ENCODE peak calls at places on chromosomes 11 and 22, in eight cellular contexts. One of them, this sample, is unnamed.

GRCh38 chr11:121328213-121328966 is 35.8 kb downstream of the SC5D start:
- DNase-seq in colonic mucosa: no peak
- DNase-seq in fibroblast of lung: no peak
- DNase-seq in mammary epithelial cell: no peak
- DNase-seq in stomach: no peak
- DNase-seq in psoas muscle: no peak
- DNase-seq in left ventricle myocardium inferior: no peak
- DNase-seq in gastrocnemius medialis: no peak
- DNase-seq in this sample: no peak

GRCh38 chr22:44091751-44092150 is 67.6 kb downstream of the PARVB start:
- DNase-seq in psoas muscle: no peak
- DNase-seq in fibroblast of lung: no peak
- DNase-seq in left ventricle myocardium inferior: no peak
- DNase-seq in colonic mucosa: no peak
- DNase-seq in gastrocnemius medialis: no peak
- DNase-seq in stomach: no peak
- DNase-seq in mammary epithelial cell: no peak
- DNase-seq in this sample: no peak

GRCh38 chr22:29004647-29005371 is 56.8 kb downstream of the C22orf31 start:
- DNase-seq in stomach: peak; percentile 85
- DNase-seq in colonic mucosa: peak; percentile 68
- DNase-seq in mammary epithelial cell: no peak
- DNase-seq in left ventricle myocardium inferior: peak; percentile 43
- DNase-seq in fibroblast of lung: peak; percentile 40
- DNase-seq in gastrocnemius medialis: peak; percentile 14
- DNase-seq in psoas muscle: peak; percentile 31
- DNase-seq in this sample: no peak

GRCh38 chr11:64870176-64870892 is 8.1 kb downstream of the EHD1 start:
- DNase-seq in psoas muscle: peak; percentile 83
- DNase-seq in mammary epithelial cell: peak; percentile 80
- DNase-seq in gastrocnemius medialis: no peak
- DNase-seq in fibroblast of lung: peak; percentile 81
- DNase-seq in stomach: no peak
- DNase-seq in colonic mucosa: no peak
- DNase-seq in left ventricle myocardium inferior: no peak
- DNase-seq in this sample: peak; percentile 48

GRCh38 chr11:73752903-73753302 is 8.0 kb downstream of the RAB6A start:
- DNase-seq in psoas muscle: no peak
- DNase-seq in left ventricle myocardium inferior: no peak
- DNase-seq in fibroblast of lung: peak; percentile 32
- DNase-seq in stomach: no peak
- DNase-seq in colonic mucosa: no peak
- DNase-seq in mammary epithelial cell: no peak
- DNase-seq in gastrocnemius medialis: no peak
- DNase-seq in this sample: no peak

GRCh38 chr11:111944651-111945051 is 7.5 kb downstream of the DIXDC1 start:
- DNase-seq in stomach: no peak
- DNase-seq in left ventricle myocardium inferior: no peak
- DNase-seq in gastrocnemius medialis: no peak
- DNase-seq in mammary epithelial cell: peak; percentile 88
- DNase-seq in psoas muscle: no peak
- DNase-seq in fibroblast of lung: peak; percentile 98
- DNase-seq in colonic mucosa: no peak
- DNase-seq in this sample: peak; percentile 47

GRCh38 chr22:45460288-45461109 is 42.2 kb upstream of the FBLN1 start:
- DNase-seq in psoas muscle: peak; percentile 79
- DNase-seq in gastrocnemius medialis: peak; percentile 36
- DNase-seq in left ventricle myocardium inferior: peak; percentile 84
- DNase-seq in stomach: no peak
- DNase-seq in fibroblast of lung: no peak
- DNase-seq in colonic mucosa: peak; percentile 31
- DNase-seq in mammary epithelial cell: no peak
- DNase-seq in this sample: no peak

GRCh38 chr11:1839924-1840779 is 1.4 kb downstream of the TNNI2 start:
- DNase-seq in psoas muscle: peak; percentile 58
- DNase-seq in colonic mucosa: peak; percentile 54
- DNase-seq in gastrocnemius medialis: no peak
- DNase-seq in stomach: peak; percentile 46
- DNase-seq in left ventricle myocardium inferior: peak; percentile 66
- DNase-seq in fibroblast of lung: no peak
- DNase-seq in mammary epithelial cell: no peak
- DNase-seq in this sample: no peak

GRCh38 chr11:112082729-112083128 is 3.8 kb downstream of the TIMM8B start:
- DNase-seq in psoas muscle: no peak
- DNase-seq in mammary epithelial cell: peak; percentile 31
- DNase-seq in colonic mucosa: no peak
- DNase-seq in left ventricle myocardium inferior: no peak
- DNase-seq in gastrocnemius medialis: peak; percentile 26
- DNase-seq in stomach: no peak
- DNase-seq in fibroblast of lung: peak; percentile 53
- DNase-seq in this sample: peak; percentile 64

GRCh38 chr22:38172489-38173155 is 9.0 kb downstream of the PLA2G6 start:
- DNase-seq in psoas muscle: peak; percentile 60
- DNase-seq in gastrocnemius medialis: peak; percentile 47
- DNase-seq in left ventricle myocardium inferior: peak; percentile 76
- DNase-seq in stomach: peak; percentile 93
- DNase-seq in mammary epithelial cell: peak; percentile 80
- DNase-seq in colonic mucosa: peak; percentile 81
- DNase-seq in fibroblast of lung: peak; percentile 57
- DNase-seq in this sample: peak; percentile 13

GRCh38 chr11:58659910-58660570 is 37.6 kb downstream of the CNTF start:
- DNase-seq in fibroblast of lung: no peak
- DNase-seq in psoas muscle: no peak
- DNase-seq in stomach: no peak
- DNase-seq in left ventricle myocardium inferior: no peak
- DNase-seq in gastrocnemius medialis: no peak
- DNase-seq in mammary epithelial cell: no peak
- DNase-seq in colonic mucosa: no peak
- DNase-seq in this sample: peak; percentile 58

GRCh38 chr11:111344032-111344431 is 35.0 kb downstream of the POU2AF1 start:
- DNase-seq in mammary epithelial cell: peak; percentile 12
- DNase-seq in fibroblast of lung: peak; percentile 70
- DNase-seq in stomach: no peak
- DNase-seq in gastrocnemius medialis: peak; percentile 45
- DNase-seq in left ventricle myocardium inferior: peak; percentile 56
- DNase-seq in colonic mucosa: no peak
- DNase-seq in psoas muscle: peak; percentile 68
- DNase-seq in this sample: peak; percentile 50

GRCh38 chr11:77617892-77618291 is 19.7 kb downstream of the CLNS1A start:
- DNase-seq in psoas muscle: no peak
- DNase-seq in colonic mucosa: no peak
- DNase-seq in mammary epithelial cell: no peak
- DNase-seq in stomach: no peak
- DNase-seq in fibroblast of lung: peak; percentile 55
- DNase-seq in left ventricle myocardium inferior: no peak
- DNase-seq in gastrocnemius medialis: no peak
- DNase-seq in this sample: no peak

GRCh38 chr22:39729141-39729934 is 158.8 kb downstream of the CACNA1I start:
- DNase-seq in colonic mucosa: no peak
- DNase-seq in fibroblast of lung: no peak
- DNase-seq in stomach: no peak
- DNase-seq in psoas muscle: no peak
- DNase-seq in left ventricle myocardium inferior: no peak
- DNase-seq in mammary epithelial cell: no peak
- DNase-seq in gastrocnemius medialis: no peak
- DNase-seq in this sample: no peak

GRCh38 chr11:106794058-106794457 is 224.2 kb downstream of the GUCY1A2 start:
- DNase-seq in stomach: no peak
- DNase-seq in left ventricle myocardium inferior: no peak
- DNase-seq in mammary epithelial cell: no peak
- DNase-seq in colonic mucosa: no peak
- DNase-seq in psoas muscle: no peak
- DNase-seq in gastrocnemius medialis: no peak
- DNase-seq in fibroblast of lung: peak; percentile 42
- DNase-seq in this sample: no peak

DNA sequence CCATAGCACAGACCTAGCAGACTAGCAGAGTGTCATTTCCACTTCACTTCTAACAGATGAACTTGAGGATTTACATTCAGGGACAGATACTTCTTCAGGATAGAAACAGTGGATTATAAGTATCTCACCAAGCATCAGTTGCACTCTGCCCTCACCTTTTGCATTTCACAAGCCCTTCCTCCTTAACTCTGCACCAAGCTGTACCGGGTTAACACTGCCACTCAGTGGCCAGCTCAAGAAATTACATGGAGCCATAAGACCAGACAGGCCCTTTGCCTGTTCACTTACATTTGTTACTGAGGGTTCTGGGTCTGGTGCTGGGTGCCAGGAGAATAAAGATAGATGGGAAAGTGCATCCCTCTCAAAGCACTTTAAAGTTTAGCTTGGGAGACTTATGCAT is 309.8 kb downstream of the SHANK2 start:
- DNase-seq in stomach: no peak
- DNase-seq in mammary epithelial cell: no peak
- DNase-seq in fibroblast of lung: no peak
- DNase-seq in left ventricle myocardium inferior: no peak
- DNase-seq in colonic mucosa: no peak
- DNase-seq in gastrocnemius medialis: no peak
- DNase-seq in psoas muscle: no peak
- DNase-seq in this sample: no peak
- TF ChIP-seq CTCF in stomach: no peak
- TF ChIP-seq CTCF in mammary epithelial cell: peak; percentile 46
- TF ChIP-seq CTCF in fibroblast of lung: peak; percentile 27
- TF ChIP-seq CTCF in left ventricle myocardium inferior: peak; percentile 14
- TF ChIP-seq CTCF in colonic mucosa: no peak
- TF ChIP-seq CTCF in gastrocnemius medialis: no peak
- TF ChIP-seq CTCF in psoas muscle: no peak
- TF ChIP-seq CTCF in this sample: peak; percentile 77

GRCh38 chr11:128498846-128499245 is 88.5 kb downstream of the ETS1 start:
- DNase-seq in stomach: no peak
- DNase-seq in mammary epithelial cell: no peak
- DNase-seq in left ventricle myocardium inferior: no peak
- DNase-seq in psoas muscle: no peak
- DNase-seq in gastrocnemius medialis: no peak
- DNase-seq in colonic mucosa: no peak
- DNase-seq in fibroblast of lung: peak; percentile 76
- DNase-seq in this sample: no peak

GRCh38 chr11:128496684-128497056 is 90.7 kb downstream of the ETS1 start:
- DNase-seq in left ventricle myocardium inferior: no peak
- DNase-seq in psoas muscle: peak; percentile 56
- DNase-seq in gastrocnemius medialis: peak; percentile 60
- DNase-seq in stomach: no peak
- DNase-seq in fibroblast of lung: no peak
- DNase-seq in colonic mucosa: no peak
- DNase-seq in mammary epithelial cell: no peak
- DNase-seq in this sample: peak; percentile 88

GRCh38 chr11:128497057-128497957 is 90.1 kb downstream of the ETS1 start:
- DNase-seq in psoas muscle: peak; percentile 47
- DNase-seq in mammary epithelial cell: peak; percentile 90
- DNase-seq in left ventricle myocardium inferior: no peak
- DNase-seq in fibroblast of lung: peak; percentile 98
- DNase-seq in stomach: no peak
- DNase-seq in colonic mucosa: no peak
- DNase-seq in gastrocnemius medialis: peak; percentile 44
- DNase-seq in this sample: peak; percentile 97

GRCh38 chr11:128494418-128495332 is 92.7 kb downstream of the ETS1 start:
- DNase-seq in left ventricle myocardium inferior: no peak
- DNase-seq in colonic mucosa: no peak
- DNase-seq in psoas muscle: no peak
- DNase-seq in stomach: no peak
- DNase-seq in gastrocnemius medialis: no peak
- DNase-seq in fibroblast of lung: no peak
- DNase-seq in mammary epithelial cell: no peak
- DNase-seq in this sample: no peak

GRCh38 chr11:128496249-128496648 is 91.1 kb downstream of the ETS1 start:
- DNase-seq in colonic mucosa: no peak
- DNase-seq in mammary epithelial cell: no peak
- DNase-seq in psoas muscle: no peak
- DNase-seq in left ventricle myocardium inferior: no peak
- DNase-seq in gastrocnemius medialis: no peak
- DNase-seq in stomach: no peak
- DNase-seq in fibroblast of lung: no peak
- DNase-seq in this sample: no peak
- H3K4me1 ChIP-seq in colonic mucosa: peaks cover 18% of the 10 kb centered on the region
- H3K4me1 ChIP-seq in mammary epithelial cell: peaks cover 68% of the 10 kb centered on the region
- H3K4me1 ChIP-seq in psoas muscle: peaks cover 87% of the 10 kb centered on the region
- H3K4me1 ChIP-seq in left ventricle myocardium inferior: peaks cover 100% of the 10 kb centered on the region
- H3K4me1 ChIP-seq in gastrocnemius medialis: peaks cover 94% of the 10 kb centered on the region
- H3K4me1 ChIP-seq in stomach: peaks cover 53% of the 10 kb centered on the region
- H3K4me1 ChIP-seq in fibroblast of lung: peaks cover 67% of the 10 kb centered on the region
- H3K4me1 ChIP-seq in this sample: peaks cover 97% of the 10 kb centered on the region

GRCh38 chr11:119681537-119681936 is 47.5 kb downstream of the NECTIN1 start:
- DNase-seq in colonic mucosa: no peak
- DNase-seq in psoas muscle: no peak
- DNase-seq in left ventricle myocardium inferior: no peak
- DNase-seq in stomach: no peak
- DNase-seq in fibroblast of lung: no peak
- DNase-seq in mammary epithelial cell: no peak
- DNase-seq in gastrocnemius medialis: no peak
- DNase-seq in this sample: no peak
- TF ChIP-seq CTCF in colonic mucosa: no peak
- TF ChIP-seq CTCF in psoas muscle: no peak
- TF ChIP-seq CTCF in left ventricle myocardium inferior: peak; percentile 52
- TF ChIP-seq CTCF in stomach: no peak
- TF ChIP-seq CTCF in fibroblast of lung: peak; percentile 10
- TF ChIP-seq CTCF in mammary epithelial cell: peak; percentile 48
- TF ChIP-seq CTCF in gastrocnemius medialis: no peak
- TF ChIP-seq CTCF in this sample: peak; percentile 31

DNA sequence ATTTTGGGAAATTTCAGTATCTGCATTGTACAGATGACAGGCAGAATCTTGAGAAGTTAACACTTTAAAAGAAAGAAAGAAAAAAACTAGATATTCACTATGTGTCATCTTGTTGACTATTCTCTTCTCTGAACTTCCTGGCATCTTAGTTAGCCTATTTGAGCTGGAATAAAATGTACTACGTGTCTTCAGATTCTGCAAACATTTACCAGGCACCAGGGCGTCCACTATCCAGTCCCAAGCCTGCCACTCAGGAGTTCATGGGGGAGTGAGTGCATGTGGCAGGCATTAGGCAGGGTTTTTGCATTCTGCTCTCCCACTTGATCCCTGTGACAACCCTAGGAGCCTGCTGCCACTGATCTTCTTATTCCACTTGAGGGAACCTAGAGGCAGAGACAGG is 25.0 kb downstream of the TIMP3 start:
- DNase-seq in colonic mucosa: no peak
- DNase-seq in psoas muscle: no peak
- DNase-seq in mammary epithelial cell: no peak
- DNase-seq in stomach: no peak
- DNase-seq in fibroblast of lung: no peak
- DNase-seq in left ventricle myocardium inferior: no peak
- DNase-seq in gastrocnemius medialis: no peak
- DNase-seq in this sample: no peak
- H3K4me1 ChIP-seq in colonic mucosa: no peaks in the 10 kb centered on the region
- H3K4me1 ChIP-seq in psoas muscle: peaks cover 19% of the 10 kb centered on the region
- H3K4me1 ChIP-seq in mammary epithelial cell: peaks cover 7% of the 10 kb centered on the region
- H3K4me1 ChIP-seq in stomach: peaks cover 14% of the 10 kb centered on the region
- H3K4me1 ChIP-seq in fibroblast of lung: no peaks in the 10 kb centered on the region
- H3K4me1 ChIP-seq in left ventricle myocardium inferior: peaks cover 100% of the 10 kb centered on the region
- H3K4me1 ChIP-seq in gastrocnemius medialis: peaks cover 52% of the 10 kb centered on the region
- H3K4me1 ChIP-seq in this sample: no peaks in the 10 kb centered on the region

DNA sequence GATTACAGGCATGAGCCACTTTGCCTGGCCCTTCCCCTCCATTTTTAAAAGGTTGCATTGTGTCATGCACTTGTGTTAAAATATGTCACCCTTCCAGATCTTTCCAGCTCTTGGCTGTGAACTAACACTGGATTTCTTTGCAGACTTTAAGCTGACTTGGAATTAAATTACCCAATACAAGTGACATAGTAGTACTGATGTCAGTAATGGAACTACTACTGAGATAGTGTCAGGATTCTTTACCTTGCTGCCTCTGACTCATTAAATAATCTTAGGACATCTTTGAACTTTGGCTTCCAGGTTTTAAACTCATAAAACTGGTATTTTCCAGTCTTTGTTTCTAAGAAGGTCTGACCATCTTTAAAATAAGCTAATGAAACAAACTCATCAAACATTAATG is 51.8 kb upstream of the OR4B1 start:
- DNase-seq in left ventricle myocardium inferior: no peak
- DNase-seq in colonic mucosa: no peak
- DNase-seq in mammary epithelial cell: no peak
- DNase-seq in psoas muscle: no peak
- DNase-seq in gastrocnemius medialis: no peak
- DNase-seq in fibroblast of lung: no peak
- DNase-seq in stomach: no peak
- DNase-seq in this sample: peak; percentile 18
- TF ChIP-seq CTCF in left ventricle myocardium inferior: no peak
- TF ChIP-seq CTCF in colonic mucosa: no peak
- TF ChIP-seq CTCF in mammary epithelial cell: no peak
- TF ChIP-seq CTCF in psoas muscle: no peak
- TF ChIP-seq CTCF in gastrocnemius medialis: no peak
- TF ChIP-seq CTCF in fibroblast of lung: no peak
- TF ChIP-seq CTCF in stomach: no peak
- TF ChIP-seq CTCF in this sample: no peak